ENCODE peak calls at places on chromosome 18, in nine cellular contexts. One of them, this sample, is unnamed.

GRCh38 chr18:24296273-24296672 is 101.4 kb downstream of the OSBPL1A start:
- DNase-seq in NCI-H146: no peak
- DNase-seq in lower lobe of right lung: no peak
- DNase-seq in left cardiac atrium: no peak
- DNase-seq in AG09309: no peak
- DNase-seq in ELR: no peak
- DNase-seq in dorsolateral prefrontal cortex: no peak
- DNase-seq in NCI-H1105: no peak
- DNase-seq in mesendoderm: no peak
- DNase-seq in this sample: no peak

GRCh38 chr18:35122586-35123224 is 81.5 kb downstream of the MAPRE2 start:
- DNase-seq in NCI-H146: peak; percentile 82
- DNase-seq in lower lobe of right lung: no peak
- DNase-seq in left cardiac atrium: no peak
- DNase-seq in AG09309: no peak
- DNase-seq in ELR: no peak
- DNase-seq in dorsolateral prefrontal cortex: peak; percentile 78
- DNase-seq in NCI-H1105: no peak
- DNase-seq in mesendoderm: peak; percentile 68
- DNase-seq in this sample: no peak

GRCh38 chr18:36009214-36009613 is 36.7 kb downstream of the RMP24 start:
- DNase-seq in NCI-H146: no peak
- DNase-seq in lower lobe of right lung: no peak
- DNase-seq in left cardiac atrium: no peak
- DNase-seq in AG09309: no peak
- DNase-seq in ELR: no peak
- DNase-seq in dorsolateral prefrontal cortex: no peak
- DNase-seq in NCI-H1105: no peak
- DNase-seq in mesendoderm: peak; percentile 31
- DNase-seq in this sample: no peak

GRCh38 chr18:58223717-58224424 is 179.8 kb downstream of the NEDD4L start:
- DNase-seq in NCI-H146: no peak
- DNase-seq in lower lobe of right lung: peak; percentile 61
- DNase-seq in left cardiac atrium: peak; percentile 75
- DNase-seq in AG09309: peak; percentile 68
- DNase-seq in ELR: peak; percentile 99
- DNase-seq in dorsolateral prefrontal cortex: no peak
- DNase-seq in NCI-H1105: no peak
- DNase-seq in mesendoderm: peak; percentile 51
- DNase-seq in this sample: peak; percentile 69

GRCh38 chr18:56001576-56001975 is 413.6 kb upstream of the TCF4 start:
- DNase-seq in NCI-H146: no peak
- DNase-seq in lower lobe of right lung: no peak
- DNase-seq in left cardiac atrium: no peak
- DNase-seq in AG09309: no peak
- DNase-seq in ELR: no peak
- DNase-seq in dorsolateral prefrontal cortex: no peak
- DNase-seq in NCI-H1105: no peak
- DNase-seq in mesendoderm: no peak
- DNase-seq in this sample: no peak

GRCh38 chr18:45916302-45916701 is 50.8 kb downstream of the EPG5 start:
- DNase-seq in NCI-H146: no peak
- DNase-seq in lower lobe of right lung: no peak
- DNase-seq in left cardiac atrium: no peak
- DNase-seq in AG09309: no peak
- DNase-seq in ELR: no peak
- DNase-seq in dorsolateral prefrontal cortex: no peak
- DNase-seq in NCI-H1105: no peak
- DNase-seq in mesendoderm: peak; percentile 36
- DNase-seq in this sample: no peak

GRCh38 chr18:57630002-57630758 is 8.5 kb upstream of the NARS1 start:
- DNase-seq in NCI-H146: peak; percentile 99
- DNase-seq in lower lobe of right lung: peak; percentile 98
- DNase-seq in left cardiac atrium: peak; percentile 99
- DNase-seq in AG09309: peak; percentile 68
- DNase-seq in ELR: peak; percentile 97
- DNase-seq in dorsolateral prefrontal cortex: peak; percentile 98
- DNase-seq in NCI-H1105: peak; percentile 95
- DNase-seq in mesendoderm: peak; percentile 97
- DNase-seq in this sample: peak; percentile 97

GRCh38 chr18:41922171-41922570 is 32.9 kb upstream of the PIK3C3 start:
- DNase-seq in NCI-H146: peak; percentile 28
- DNase-seq in lower lobe of right lung: no peak
- DNase-seq in left cardiac atrium: no peak
- DNase-seq in AG09309: no peak
- DNase-seq in ELR: no peak
- DNase-seq in dorsolateral prefrontal cortex: no peak
- DNase-seq in NCI-H1105: no peak
- DNase-seq in mesendoderm: no peak
- DNase-seq in this sample: no peak

GRCh38 chr18:58438161-58438983 is 190.5 kb downstream of the ALPK2 start:
- DNase-seq in NCI-H146: no peak
- DNase-seq in lower lobe of right lung: no peak
- DNase-seq in left cardiac atrium: no peak
- DNase-seq in AG09309: no peak
- DNase-seq in ELR: peak; percentile 11
- DNase-seq in dorsolateral prefrontal cortex: no peak
- DNase-seq in NCI-H1105: no peak
- DNase-seq in mesendoderm: no peak
- DNase-seq in this sample: no peak

GRCh38 chr18:76053551-76053950 is 441.5 kb downstream of the ZNF516 start:
- DNase-seq in NCI-H146: no peak
- DNase-seq in lower lobe of right lung: no peak
- DNase-seq in left cardiac atrium: no peak
- DNase-seq in AG09309: no peak
- DNase-seq in ELR: no peak
- DNase-seq in dorsolateral prefrontal cortex: no peak
- DNase-seq in NCI-H1105: no peak
- DNase-seq in mesendoderm: no peak
- DNase-seq in this sample: no peak

GRCh38 chr18:24344509-24344908 is 53.1 kb downstream of the OSBPL1A start:
- DNase-seq in NCI-H146: no peak
- DNase-seq in lower lobe of right lung: no peak
- DNase-seq in left cardiac atrium: no peak
- DNase-seq in AG09309: no peak
- DNase-seq in ELR: no peak
- DNase-seq in dorsolateral prefrontal cortex: no peak
- DNase-seq in NCI-H1105: no peak
- DNase-seq in mesendoderm: no peak
- DNase-seq in this sample: no peak

GRCh38 chr18:52694804-52695203 is 354.8 kb downstream of the DCC start:
- DNase-seq in NCI-H146: peak; percentile 56
- DNase-seq in lower lobe of right lung: no peak
- DNase-seq in left cardiac atrium: no peak
- DNase-seq in AG09309: no peak
- DNase-seq in ELR: no peak
- DNase-seq in dorsolateral prefrontal cortex: no peak
- DNase-seq in NCI-H1105: no peak
- DNase-seq in mesendoderm: peak; percentile 43
- DNase-seq in this sample: no peak

GRCh38 chr18:69469444-69469919 is 68.8 kb downstream of the DOK6 start:
- DNase-seq in NCI-H146: no peak
- DNase-seq in lower lobe of right lung: no peak
- DNase-seq in left cardiac atrium: no peak
- DNase-seq in AG09309: no peak
- DNase-seq in ELR: peak; percentile 15
- DNase-seq in dorsolateral prefrontal cortex: no peak
- DNase-seq in NCI-H1105: no peak
- DNase-seq in mesendoderm: peak; percentile 77
- DNase-seq in this sample: no peak